ENCODE peak calls at places on chromosomes 4 and X, in eight cellular contexts. One of them, this sample, is unnamed. For H3K27me3, the result is how much of the 10 kb centered on the place peaks cover.

GRCh38 chr4:146959692-146960091 is 14.0 kb upstream of the TTC29 start:
- DNase-seq in BJ: no peak
- DNase-seq in psoas muscle: no peak
- DNase-seq in GM23338: no peak
- DNase-seq in heart left ventricle: no peak
- DNase-seq in aorta: no peak
- DNase-seq in upper lobe of left lung: no peak
- DNase-seq in right cardiac atrium: no peak
- DNase-seq in this sample: no peak

GRCh38 chr4:87950516-87950915 is 25.0 kb upstream of the SPP1 start:
- DNase-seq in BJ: no peak
- DNase-seq in psoas muscle: no peak
- DNase-seq in GM23338: no peak
- DNase-seq in heart left ventricle: no peak
- DNase-seq in aorta: no peak
- DNase-seq in upper lobe of left lung: no peak
- DNase-seq in right cardiac atrium: no peak
- DNase-seq in this sample: no peak

GRCh38 chr4:188611143-188611542 is 471.9 kb downstream of the TRIML1 start:
- DNase-seq in BJ: no peak
- DNase-seq in psoas muscle: no peak
- DNase-seq in GM23338: no peak
- DNase-seq in heart left ventricle: no peak
- DNase-seq in aorta: no peak
- DNase-seq in upper lobe of left lung: no peak
- DNase-seq in right cardiac atrium: no peak
- DNase-seq in this sample: no peak

GRCh38 chr4:148749403-148749802 is 307.2 kb upstream of the NR3C2 start:
- DNase-seq in BJ: no peak
- DNase-seq in psoas muscle: no peak
- DNase-seq in GM23338: no peak
- DNase-seq in heart left ventricle: no peak
- DNase-seq in aorta: no peak
- DNase-seq in upper lobe of left lung: no peak
- DNase-seq in right cardiac atrium: no peak
- DNase-seq in this sample: no peak

GRCh38 chr4:88297131-88297530 is 12.8 kb upstream of the PPM1K start:
- DNase-seq in BJ: no peak
- DNase-seq in psoas muscle: no peak
- DNase-seq in GM23338: peak
- DNase-seq in heart left ventricle: no peak
- DNase-seq in aorta: no peak
- DNase-seq in upper lobe of left lung: no peak
- DNase-seq in right cardiac atrium: no peak
- DNase-seq in this sample: no peak

GRCh38 chrX:45807572-45808425 is 607.1 kb upstream of the DIPK2B start:
- DNase-seq in BJ: no peak
- DNase-seq in psoas muscle: no peak
- DNase-seq in GM23338: peak
- DNase-seq in heart left ventricle: no peak
- DNase-seq in aorta: no peak
- DNase-seq in upper lobe of left lung: no peak
- DNase-seq in right cardiac atrium: no peak
- DNase-seq in this sample: no peak

GRCh38 chrX:154544885-154545284 is 1.8 kb downstream of the G6PD start:
- DNase-seq in BJ: no peak
- DNase-seq in psoas muscle: no peak
- DNase-seq in GM23338: no peak
- DNase-seq in heart left ventricle: no peak
- DNase-seq in aorta: no peak
- DNase-seq in upper lobe of left lung: no peak
- DNase-seq in right cardiac atrium: no peak
- DNase-seq in this sample: no peak

GRCh38 chr4:39686997-39687396 is 10.9 kb upstream of the UBE2K start:
- DNase-seq in BJ: no peak
- DNase-seq in psoas muscle: no peak
- DNase-seq in GM23338: no peak
- DNase-seq in heart left ventricle: no peak
- DNase-seq in aorta: no peak
- DNase-seq in upper lobe of left lung: no peak
- DNase-seq in right cardiac atrium: no peak
- DNase-seq in this sample: no peak

GRCh38 chr4:156437666-156438065 is 484.0 kb upstream of the CTSO start:
- DNase-seq in BJ: no peak
- DNase-seq in psoas muscle: no peak
- DNase-seq in GM23338: no peak
- DNase-seq in heart left ventricle: no peak
- DNase-seq in aorta: no peak
- DNase-seq in upper lobe of left lung: no peak
- DNase-seq in right cardiac atrium: no peak
- DNase-seq in this sample: no peak

GRCh38 chrX:54066841-54067240 is 22.6 kb upstream of the PHF8 start:
- DNase-seq in BJ: no peak
- DNase-seq in psoas muscle: no peak
- DNase-seq in GM23338: no peak
- DNase-seq in heart left ventricle: no peak
- DNase-seq in aorta: no peak
- DNase-seq in upper lobe of left lung: no peak
- DNase-seq in right cardiac atrium: no peak
- DNase-seq in this sample: no peak

GRCh38 chr4:110704748-110705439 is 82.0 kb upstream of the PITX2 start:
- DNase-seq in BJ: no peak
- DNase-seq in psoas muscle: no peak
- DNase-seq in GM23338: no peak
- DNase-seq in heart left ventricle: no peak
- DNase-seq in aorta: no peak
- DNase-seq in upper lobe of left lung: no peak
- DNase-seq in right cardiac atrium: no peak
- DNase-seq in this sample: no peak

GRCh38 chr4:30386266-30386895 is 333.8 kb upstream of the PCDH7 start:
- DNase-seq in BJ: no peak
- DNase-seq in psoas muscle: no peak
- DNase-seq in GM23338: no peak
- DNase-seq in heart left ventricle: no peak
- DNase-seq in aorta: no peak
- DNase-seq in upper lobe of left lung: no peak
- DNase-seq in right cardiac atrium: no peak
- DNase-seq in this sample: no peak

GRCh38 chr4:36900446-36900987 is 344.0 kb upstream of the NWD2 start:
- DNase-seq in BJ: no peak
- DNase-seq in psoas muscle: no peak
- DNase-seq in GM23338: peak
- DNase-seq in heart left ventricle: no peak
- DNase-seq in aorta: no peak
- DNase-seq in upper lobe of left lung: no peak
- DNase-seq in right cardiac atrium: no peak
- DNase-seq in this sample: peak

GRCh38 chrX:149871940-149872339 is 9.0 kb upstream of the MAGEA8 start:
- DNase-seq in BJ: no peak
- DNase-seq in psoas muscle: no peak
- DNase-seq in GM23338: peak
- DNase-seq in heart left ventricle: no peak
- DNase-seq in aorta: no peak
- DNase-seq in upper lobe of left lung: no peak
- DNase-seq in right cardiac atrium: no peak
- DNase-seq in this sample: peak

GRCh38 chr4:25712611-25713010 is 57.0 kb downstream of the SLC34A2 start:
- DNase-seq in BJ: no peak
- DNase-seq in psoas muscle: no peak
- DNase-seq in GM23338: no peak
- DNase-seq in heart left ventricle: no peak
- DNase-seq in aorta: no peak
- DNase-seq in upper lobe of left lung: no peak
- DNase-seq in right cardiac atrium: no peak
- DNase-seq in this sample: no peak

GRCh38 chr4:140609548-140610425 is 41.0 kb upstream of the UCP1 start:
- DNase-seq in BJ: no peak
- DNase-seq in psoas muscle: no peak
- DNase-seq in GM23338: peak
- DNase-seq in heart left ventricle: peak
- DNase-seq in aorta: no peak
- DNase-seq in upper lobe of left lung: no peak
- DNase-seq in right cardiac atrium: no peak
- DNase-seq in this sample: peak

GRCh38 chr4:165131247-165131832 is 18.7 kb upstream of the TMEM192 start:
- DNase-seq in BJ: no peak
- DNase-seq in psoas muscle: no peak
- DNase-seq in GM23338: peak
- DNase-seq in heart left ventricle: peak
- DNase-seq in aorta: no peak
- DNase-seq in upper lobe of left lung: no peak
- DNase-seq in right cardiac atrium: peak
- DNase-seq in this sample: peak

GRCh38 chr4:26235500-26235899 is 85.3 kb upstream of the RBPJ start:
- DNase-seq in BJ: no peak
- DNase-seq in psoas muscle: peak
- DNase-seq in GM23338: no peak
- DNase-seq in heart left ventricle: peak
- DNase-seq in aorta: peak
- DNase-seq in upper lobe of left lung: no peak
- DNase-seq in right cardiac atrium: peak
- DNase-seq in this sample: no peak

DNA sequence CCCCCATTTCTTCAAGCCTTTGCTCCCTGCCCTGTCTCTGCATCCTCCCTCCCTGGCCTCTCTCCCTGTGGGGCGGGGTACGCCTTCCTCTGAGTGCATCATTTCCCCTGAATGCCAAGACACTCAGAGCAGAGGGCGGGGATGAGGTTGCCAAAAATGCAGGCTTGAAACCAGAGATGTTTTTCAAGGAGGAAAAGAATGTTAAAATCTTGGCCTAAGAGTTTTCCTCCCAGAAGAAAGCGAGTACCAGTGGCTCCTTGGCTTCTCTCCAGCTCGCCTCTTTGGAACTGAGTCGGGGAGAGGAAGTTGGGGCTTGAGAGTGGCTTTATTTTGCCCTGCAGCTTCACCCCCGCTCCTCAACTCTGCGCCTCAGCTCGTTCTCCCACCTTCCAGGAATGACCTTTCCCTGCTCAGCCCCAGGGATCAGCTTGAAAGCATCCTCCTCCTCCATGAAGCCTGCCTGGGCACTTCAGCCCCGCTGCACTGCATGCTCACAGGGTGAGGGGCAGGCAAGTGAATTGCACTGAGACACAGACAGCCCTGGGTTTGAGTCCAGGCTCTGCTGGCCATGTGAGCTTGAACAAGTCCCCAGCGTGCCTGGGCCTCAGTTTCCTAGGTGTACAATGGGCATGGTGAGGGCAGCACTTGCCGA is 57.5 kb upstream of the SORCS2 start:
- DNase-seq in BJ: peak
- DNase-seq in psoas muscle: peak
- DNase-seq in GM23338: no peak
- DNase-seq in heart left ventricle: peak
- DNase-seq in aorta: peak
- DNase-seq in upper lobe of left lung: peak
- DNase-seq in right cardiac atrium: peak
- DNase-seq in this sample: no peak
- H3K4me3 ChIP-seq in BJ: no peak
- H3K4me3 ChIP-seq in psoas muscle: no peak
- H3K4me3 ChIP-seq in GM23338: no peak
- H3K4me3 ChIP-seq in heart left ventricle: no peak
- H3K4me3 ChIP-seq in aorta: no peak
- H3K4me3 ChIP-seq in upper lobe of left lung: no peak
- H3K4me3 ChIP-seq in right cardiac atrium: no peak
- H3K4me3 ChIP-seq in this sample: no peak

GRCh38 chr4:151242305-151242704 is 34.7 kb upstream of the PRSS48 start:
- DNase-seq in BJ: no peak
- DNase-seq in psoas muscle: no peak
- DNase-seq in GM23338: peak
- DNase-seq in heart left ventricle: no peak
- DNase-seq in aorta: no peak
- DNase-seq in upper lobe of left lung: no peak
- DNase-seq in right cardiac atrium: no peak
- DNase-seq in this sample: no peak
- H3K27me3 ChIP-seq in BJ: under half
- H3K27me3 ChIP-seq in psoas muscle: under half
- H3K27me3 ChIP-seq in GM23338: under half
- H3K27me3 ChIP-seq in heart left ventricle: under half
- H3K27me3 ChIP-seq in aorta: under half
- H3K27me3 ChIP-seq in upper lobe of left lung: under half
- H3K27me3 ChIP-seq in right cardiac atrium: under half
- H3K27me3 ChIP-seq in this sample: under half

GRCh38 chrX:39905475-39905889 is 192.3 kb downstream of the BCOR start:
- DNase-seq in BJ: no peak
- DNase-seq in psoas muscle: no peak
- DNase-seq in GM23338: no peak
- DNase-seq in heart left ventricle: no peak
- DNase-seq in aorta: no peak
- DNase-seq in upper lobe of left lung: no peak
- DNase-seq in right cardiac atrium: no peak
- DNase-seq in this sample: no peak

GRCh38 chrX:39909996-39910395 is 187.8 kb downstream of the BCOR start:
- DNase-seq in BJ: no peak
- DNase-seq in psoas muscle: no peak
- DNase-seq in GM23338: no peak
- DNase-seq in heart left ventricle: no peak
- DNase-seq in aorta: no peak
- DNase-seq in upper lobe of left lung: no peak
- DNase-seq in right cardiac atrium: no peak
- DNase-seq in this sample: no peak

GRCh38 chrX:39910651-39911050 is 187.1 kb downstream of the BCOR start:
- DNase-seq in BJ: no peak
- DNase-seq in psoas muscle: no peak
- DNase-seq in GM23338: no peak
- DNase-seq in heart left ventricle: no peak
- DNase-seq in aorta: no peak
- DNase-seq in upper lobe of left lung: no peak
- DNase-seq in right cardiac atrium: no peak
- DNase-seq in this sample: no peak

GRCh38 chrX:39905946-39906345 is 191.8 kb downstream of the BCOR start:
- DNase-seq in BJ: no peak
- DNase-seq in psoas muscle: no peak
- DNase-seq in GM23338: no peak
- DNase-seq in heart left ventricle: no peak
- DNase-seq in aorta: no peak
- DNase-seq in upper lobe of left lung: no peak
- DNase-seq in right cardiac atrium: no peak
- DNase-seq in this sample: no peak

GRCh38 chrX:39907964-39908616 is 189.7 kb downstream of the BCOR start:
- DNase-seq in BJ: peak
- DNase-seq in psoas muscle: peak
- DNase-seq in GM23338: no peak
- DNase-seq in heart left ventricle: peak
- DNase-seq in aorta: peak
- DNase-seq in upper lobe of left lung: peak
- DNase-seq in right cardiac atrium: peak
- DNase-seq in this sample: no peak
- H3K4me3 ChIP-seq in BJ: no peak
- H3K4me3 ChIP-seq in psoas muscle: peak
- H3K4me3 ChIP-seq in GM23338: no peak
- H3K4me3 ChIP-seq in heart left ventricle: no peak
- H3K4me3 ChIP-seq in aorta: no peak
- H3K4me3 ChIP-seq in upper lobe of left lung: no peak
- H3K4me3 ChIP-seq in right cardiac atrium: no peak
- H3K4me3 ChIP-seq in this sample: no peak

DNA sequence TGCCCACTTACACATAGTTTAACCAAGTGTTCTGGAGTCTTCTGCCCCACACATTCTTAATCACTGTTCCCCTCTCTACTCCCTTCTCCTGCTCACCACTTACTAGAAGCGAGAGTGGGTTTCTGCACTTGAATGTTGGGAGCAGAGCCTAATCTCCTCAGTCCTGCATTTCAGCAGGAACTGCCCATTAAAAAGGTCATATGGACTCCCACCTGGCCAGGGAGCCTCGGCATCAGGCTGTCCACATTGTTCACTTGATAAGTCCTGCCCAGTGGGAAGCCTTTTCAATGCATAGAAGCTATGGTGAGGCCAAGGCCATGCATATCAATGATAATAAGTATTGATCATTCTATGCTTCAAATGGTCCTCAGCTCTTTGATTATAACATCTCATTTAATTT is 144.3 kb downstream of the LDB2 start:
- DNase-seq in BJ: no peak
- DNase-seq in psoas muscle: no peak
- DNase-seq in GM23338: no peak
- DNase-seq in heart left ventricle: no peak
- DNase-seq in aorta: no peak
- DNase-seq in upper lobe of left lung: no peak
- DNase-seq in right cardiac atrium: no peak
- DNase-seq in this sample: no peak
- H3K27me3 ChIP-seq in BJ: under half
- H3K27me3 ChIP-seq in psoas muscle: under half
- H3K27me3 ChIP-seq in GM23338: under half
- H3K27me3 ChIP-seq in heart left ventricle: under half
- H3K27me3 ChIP-seq in aorta: under half
- H3K27me3 ChIP-seq in upper lobe of left lung: under half
- H3K27me3 ChIP-seq in right cardiac atrium: under half
- H3K27me3 ChIP-seq in this sample: under half